ENCODE peak calls at places on chromosomes 1 and 21, in ten cellular contexts. P, T, Z, G, L, E, F, U, D and C are unnamed samples.

GRCh38 chr1:147292635-147293251 is 50.3 kb downstream of the CHD1L start:
- DNase-seq in P (no peak), T (no peak), Z (peak; percentile 99), G (peak; percentile 99), L (no peak), E (peak; percentile 61), F (peak; percentile 98), U (peak; percentile 98), D (peak; percentile 78), C (peak; percentile 79)

GRCh38 chr1:227947425-227947677 is 381 bp downstream of the WNT9A start:
- DNase-seq in P (no peak), T (no peak), Z (no peak), G (peak; percentile 7), L (no peak), E (peak; percentile 67), F (peak; percentile 30), U (peak; percentile 53), D (peak; percentile 60), C (no peak)

GRCh38 chr1:56378376-56379070 is 200.8 kb downstream of the PLPP3 start:
- DNase-seq in P (no peak), T (no peak), Z (no peak), G (no peak), L (no peak), E (no peak), F (no peak), U (no peak), D (no peak), C (no peak)

GRCh38 chr1:15224259-15224869 is 22.7 kb upstream of the FHAD1 start:
- DNase-seq in P (no peak), T (no peak), Z (no peak), G (no peak), L (no peak), E (no peak), F (no peak), U (no peak), D (no peak), C (no peak)

GRCh38 chr1:162697140-162697895 is 65.1 kb downstream of the DDR2 start:
- DNase-seq in P (no peak), T (no peak), Z (no peak), G (peak; percentile 47), L (no peak), E (no peak), F (no peak), U (no peak), D (no peak), C (no peak)

GRCh38 chr1:24769656-24770651 is 24.7 kb downstream of the CLIC4 start:
- DNase-seq in P (no peak), T (no peak), Z (peak; percentile 97), G (peak; percentile 97), L (no peak), E (peak; percentile 64), F (peak; percentile 98), U (peak; percentile 93), D (peak; percentile 79), C (peak; percentile 94)

GRCh38 chr21:31366825-31367224 is 22.8 kb upstream of the TIAM1 start:
- DNase-seq in P (no peak), T (no peak), Z (peak; percentile 30), G (peak; percentile 89), L (no peak), E (no peak), F (peak; percentile 96), U (peak; percentile 70), D (no peak), C (peak; percentile 95)

GRCh38 chr1:111851552-111851951 is 95.9 kb downstream of the DDX20 start:
- DNase-seq in P (no peak), T (no peak), Z (no peak), G (no peak), L (no peak), E (no peak), F (no peak), U (no peak), D (no peak), C (no peak)

GRCh38 chr1:194103516-194104246 is 917.3 kb upstream of the B3GALT2 start:
- DNase-seq in P (no peak), T (no peak), Z (no peak), G (no peak), L (no peak), E (no peak), F (no peak), U (no peak), D (no peak), C (no peak)

GRCh38 chr1:53071167-53071865 is 9.3 kb downstream of the PODN start:
- DNase-seq in P (no peak), T (no peak), Z (no peak), G (no peak), L (no peak), E (no peak), F (no peak), U (no peak), D (no peak), C (no peak)

GRCh38 chr1:204286323-204286714 is 72.5 kb upstream of the GOLT1A start:
- DNase-seq in P (no peak), T (no peak), Z (no peak), G (no peak), L (no peak), E (no peak), F (no peak), U (no peak), D (no peak), C (no peak)

GRCh38 chr1:31757989-31758388 is 6.2 kb downstream of the ADGRB2 start:
- DNase-seq in P (no peak), T (no peak), Z (no peak), G (no peak), L (no peak), E (no peak), F (no peak), U (no peak), D (no peak), C (no peak)

GRCh38 chr21:31781737-31782136 is 49.8 kb upstream of the SCAF4 start:
- DNase-seq in P (no peak), T (no peak), Z (peak; percentile 45), G (peak; percentile 83), L (no peak), E (peak; percentile 38), F (peak; percentile 30), U (peak; percentile 77), D (peak; percentile 44), C (peak; percentile 73)

GRCh38 chr1:16191309-16191708 is 21.1 kb downstream of the ARHGEF19 start:
- DNase-seq in P (no peak), T (no peak), Z (no peak), G (no peak), L (no peak), E (no peak), F (no peak), U (no peak), D (no peak), C (no peak)

GRCh38 chr1:211068976-211069375 is 65.0 kb downstream of the KCNH1 start:
- DNase-seq in P (no peak), T (no peak), Z (peak; percentile 84), G (no peak), L (no peak), E (no peak), F (no peak), U (no peak), D (no peak), C (no peak)

GRCh38 chr1:231194476-231194842 is 32.6 kb downstream of the TRIM67 start:
- DNase-seq in P (no peak), T (no peak), Z (no peak), G (no peak), L (no peak), E (no peak), F (no peak), U (no peak), D (no peak), C (no peak)

GRCh38 chr1:153922076-153922837 is 515 bp downstream of the GATAD2B start:
- DNase-seq in P (peak; percentile 79), T (peak; percentile 36), Z (peak; percentile 22), G (peak; percentile 37), L (peak; percentile 12), E (no peak), F (no peak), U (peak; percentile 58), D (peak; percentile 58), C (no peak)

GRCh38 chr1:223712184-223712855 is at the start of gene CAPN2:
- DNase-seq in P (peak; percentile 94), T (no peak), Z (peak; percentile 90), G (peak; percentile 80), L (peak; percentile 58), E (peak; percentile 96), F (peak; percentile 85), U (peak; percentile 98), D (peak; percentile 96), C (peak; percentile 90)